ENCODE peak calls at places on chromosomes 1 and 21, in five cellular contexts. Z is uterus, R is tibial nerve, T is ovary, U is esophagus squamous epithelium. D is an unnamed sample.

GRCh38 chr1:7010534-7011200 is 225.4 kb downstream of the CAMTA1 start:
- DNase-seq in R (no peak), U (no peak), T (no peak), Z (no peak), D (no peak)

GRCh38 chr1:60152886-60153285 is 79.3 kb upstream of the C1orf87 start:
- DNase-seq in R (no peak), Z (no peak), U (no peak), T (no peak), D (no peak)

GRCh38 chr1:42005530-42005929 is 86.8 kb upstream of the HIVEP3 start:
- DNase-seq in Z (no peak), R (no peak), T (no peak), U (no peak), D (no peak)

GRCh38 chr1:99705385-99705784 is 59.5 kb downstream of the PALMD start:
- DNase-seq in U (no peak), R (no peak), Z (no peak), T (no peak), D (no peak)

GRCh38 chr1:98732985-98733781 is 71.7 kb downstream of the SNX7 start:
- DNase-seq in Z (no peak), T (no peak), U (no peak), R (no peak), D (no peak)

GRCh38 chr1:40435471-40435870 is 14.8 kb upstream of the ZFP69B start:
- DNase-seq in R (no peak), T (no peak), U (no peak), Z (no peak), D (no peak)

GRCh38 chr1:4090976-4091660 is 191.0 kb upstream of the C1orf174 start:
- DNase-seq in T (no peak), U (no peak), R (no peak), Z (no peak), D (no peak)

GRCh38 chr1:198909973-198910372 is 271.1 kb downstream of the PTPRC start:
- DNase-seq in U (no peak), Z (no peak), R (no peak), T (no peak), D (no peak)

GRCh38 chr1:207414606-207415108 is 39.5 kb upstream of the CR2 start:
- DNase-seq in R (no peak), T (no peak), U (no peak), Z (no peak), D (no peak)

GRCh38 chr1:210022044-210022443 is 84.0 kb downstream of the SYT14 start:
- DNase-seq in R (no peak), U (no peak), Z (no peak), T (no peak), D (no peak)

GRCh38 chr1:30129001-30129408 is 594.4 kb downstream of the MATN1 start:
- DNase-seq in R (no peak), Z (no peak), T (no peak), U (no peak), D (no peak)

GRCh38 chr1:106846656-106847055 is 209.8 kb upstream of the PRMT6 start:
- DNase-seq in U (no peak), R (no peak), T (no peak), Z (no peak), D (no peak)

GRCh38 chr1:24390924-24391782 is 22.4 kb downstream of the STPG1 start:
- DNase-seq in R (peak; percentile 58), T (peak; percentile 79), U (no peak), Z (peak; percentile 88), D (peak; percentile 38)

GRCh38 chr1:230282157-230282556 is 144.0 kb downstream of the PGBD5 start:
- DNase-seq in T (no peak), R (no peak), U (no peak), Z (peak; percentile 7), D (no peak)

GRCh38 chr1:41657679-41658078 is 173.2 kb upstream of the EDN2 start:
- DNase-seq in U (no peak), Z (no peak), T (no peak), R (no peak), D (no peak)

GRCh38 chr1:225607355-225607754 is 45.6 kb downstream of the ENAH start:
- DNase-seq in Z (no peak), T (no peak), R (no peak), U (no peak), D (no peak)

GRCh38 chr1:67441183-67441582 is 11.0 kb upstream of the SERBP1 start:
- DNase-seq in T (peak; percentile 57), Z (peak; percentile 28), U (no peak), R (peak; percentile 58), D (no peak)

GRCh38 chr1:225735252-225736149 is 42.1 kb upstream of the SRP9 start:
- DNase-seq in R (peak; percentile 50), T (peak; percentile 63), U (no peak), Z (peak; percentile 79), D (peak; percentile 80)

GRCh38 chr1:215201301-215201700 is 118.8 kb downstream of the KCNK2 start:
- DNase-seq in U (no peak), R (no peak), Z (no peak), T (no peak), D (no peak)

GRCh38 chr1:190353538-190354101 is 124.0 kb downstream of the BRINP3 start:
- DNase-seq in U (no peak), R (no peak), T (no peak), Z (no peak), D (no peak)

GRCh38 chr1:214548988-214549387 is 2.4 kb downstream of the PTPN14 start:
- DNase-seq in T (peak; percentile 53), U (no peak), Z (peak; percentile 46), R (no peak), D (no peak)

GRCh38 chr21:29737188-29737587 is 202.6 kb downstream of the GRIK1 start:
- DNase-seq in Z (no peak), T (no peak), R (no peak), U (no peak), D (no peak)

GRCh38 chr1:241413386-241413785 is 56.4 kb upstream of the RGS7 start:
- DNase-seq in R (no peak), Z (no peak), T (no peak), U (no peak), D (peak; percentile 40)

GRCh38 chr1:204384636-204385354 is 25.1 kb upstream of the PLEKHA6 start:
- DNase-seq in U (no peak), T (no peak), R (no peak), Z (peak; percentile 30), D (peak; percentile 65)

GRCh38 chr21:33332143-33332542 is 7.4 kb downstream of the IFNAR1 start:
- DNase-seq in Z (no peak), R (no peak), U (no peak), T (no peak), D (no peak)

GRCh38 chr21:33334824-33335223 is 10.1 kb downstream of the IFNAR1 start:
- DNase-seq in R (no peak), U (no peak), T (no peak), Z (no peak), D (no peak)

GRCh38 chr21:33330726-33331125 is 6.0 kb downstream of the IFNAR1 start:
- DNase-seq in U (no peak), Z (no peak), R (no peak), T (no peak), D (no peak)

GRCh38 chr21:33339135-33339534 is 14.4 kb downstream of the IFNAR1 start:
- DNase-seq in T (no peak), U (no peak), R (no peak), Z (no peak), D (no peak)

GRCh38 chr21:33334191-33334590 is 9.4 kb downstream of the IFNAR1 start:
- DNase-seq in T (no peak), U (no peak), R (no peak), Z (no peak), D (no peak)
- TF ChIP-seq POLR2A in T (no peak), U (no peak), R (no peak), Z (no peak), D (no peak)

GRCh38 chr1:2412773-2413494 is 570 bp upstream of the PEX10 start:
- DNase-seq in Z (peak; percentile 54), T (no peak), U (no peak), R (no peak), D (peak; percentile 64)
- TF ChIP-seq POLR2A in Z (no peak), T (no peak), U (peak; percentile 52), R (peak; percentile 56), D (peak; percentile 73)

GRCh38 chr1:221741971-221742554 is at the start of gene DUSP10:
- DNase-seq in T (peak; percentile 98), U (peak; percentile 96), R (peak; percentile 99), Z (peak; percentile 99), D (peak; percentile 94)
- TF ChIP-seq POLR2A in T (peak; percentile 34), U (peak; percentile 85), R (peak; percentile 89), Z (peak; percentile 93), D (peak; percentile 52)

GRCh38 chr1:26306290-26307221 is at the start of gene UBXN11:
- DNase-seq in T (peak; percentile 87), R (peak; percentile 74), U (peak; percentile 73), Z (peak; percentile 83), D (peak; percentile 89)
- TF ChIP-seq POLR2A in T (no peak), R (no peak), U (no peak), Z (no peak), D (no peak)

DNA sequence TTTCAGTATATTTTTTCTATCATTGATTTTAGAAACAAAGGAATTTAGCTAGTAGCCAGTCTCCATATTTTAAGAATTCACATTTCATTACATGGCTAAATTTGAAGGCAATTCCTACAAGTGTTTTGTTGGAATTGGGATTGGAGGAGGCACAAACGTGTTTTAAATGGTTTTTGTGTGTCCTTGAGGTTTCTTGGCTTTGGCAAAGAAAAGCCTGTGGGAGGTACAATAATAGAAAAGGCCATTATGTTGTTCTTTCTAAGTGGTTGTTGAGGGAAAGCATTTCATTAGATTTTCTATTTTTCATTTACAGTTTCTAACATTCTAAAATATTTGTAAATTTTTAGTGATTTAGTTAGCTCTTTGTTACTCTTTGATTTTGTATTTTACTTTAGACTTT is 70.2 kb upstream of the KIAA1614 start:
- DNase-seq in R (no peak), Z (no peak), T (no peak), U (no peak), D (no peak)
- TF ChIP-seq POLR2A in R (no peak), Z (no peak), T (no peak), U (no peak), D (no peak)

DNA sequence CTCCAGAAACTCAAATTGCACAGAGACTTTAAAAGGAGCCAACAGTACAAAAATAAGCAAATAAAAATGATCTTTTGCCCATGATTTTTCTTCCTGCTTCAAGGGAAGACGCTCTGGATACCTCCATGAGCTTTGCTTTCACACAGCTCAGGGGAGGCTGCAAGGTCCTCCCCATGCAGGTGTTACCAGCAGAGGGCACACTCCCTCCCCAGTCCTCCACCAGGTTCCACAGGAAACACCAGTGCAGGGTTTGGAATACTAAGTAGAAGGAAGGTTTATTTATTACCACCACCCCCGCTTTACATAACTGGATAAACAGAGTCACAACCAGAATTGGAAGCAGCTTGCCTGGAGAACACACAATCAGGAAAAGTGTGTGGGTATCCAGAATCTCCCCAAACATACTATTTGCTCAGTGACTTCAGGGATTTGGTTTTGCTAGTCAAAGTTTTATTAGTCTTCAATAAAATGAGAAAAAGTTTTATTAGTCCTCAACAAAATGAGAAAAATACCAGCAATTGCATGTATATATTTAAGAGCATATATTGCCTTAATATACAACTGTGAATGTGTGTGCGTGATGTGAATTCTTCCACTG is 37.3 kb downstream of the HSD3B1 start:
- DNase-seq in U (no peak), R (no peak), Z (no peak), T (no peak), D (no peak)
- TF ChIP-seq POLR2A in U (no peak), R (no peak), Z (no peak), T (no peak), D (no peak)

GRCh38 chr1:33349081-33349759 is 28.3 kb upstream of the A3GALT2 start:
- DNase-seq in R (no peak), Z (peak; percentile 52), T (peak; percentile 75), U (no peak), D (peak; percentile 49)
- TF ChIP-seq POLR2A in R (peak; percentile 20), Z (no peak), T (no peak), U (no peak), D (peak; percentile 21)

GRCh38 chr1:58814251-58815068 is 30.6 kb upstream of the JUN start:
- DNase-seq in U (no peak), Z (peak; percentile 45), T (peak; percentile 60), R (peak; percentile 28), D (no peak)
- TF ChIP-seq POLR2A in U (no peak), Z (no peak), T (no peak), R (no peak), D (no peak)

D was measured in H54.